ENCODE peak calls at places on chromosomes 1 and 21, in four cellular contexts. K, U, O and Q are unnamed samples.

GRCh38 chr1:117664314-117664713 is 58.5 kb downstream of the TENT5C start:
- DNase-seq in K (peak; percentile 93), U (no peak), O (peak; percentile 46), Q (no peak)

GRCh38 chr1:156657971-156658319 is 16.0 kb downstream of the BCAN start:
- DNase-seq in K (no peak), U (no peak), O (no peak), Q (no peak)

GRCh38 chr1:183515002-183515689 is 42.8 kb downstream of the SMG7 start:
- DNase-seq in K (no peak), U (peak; percentile 66), O (no peak), Q (peak; percentile 58)

GRCh38 chr1:160993544-160993943 is 27.4 kb downstream of the F11R start:
- DNase-seq in K (peak; percentile 50), U (peak; percentile 56), O (no peak), Q (peak; percentile 29)

GRCh38 chr1:82073659-82074058 is 272.9 kb downstream of the ADGRL2 start:
- DNase-seq in K (no peak), U (no peak), O (no peak), Q (no peak)

GRCh38 chr1:209853677-209854076 is 25.9 kb downstream of the UTP25 start:
- DNase-seq in K (no peak), U (no peak), O (no peak), Q (no peak)

GRCh38 chr21:44932366-44933181 is 7.3 kb upstream of the SLX9 start:
- DNase-seq in K (peak; percentile 42), U (no peak), O (peak; percentile 36), Q (no peak)

GRCh38 chr1:200535605-200536004 is 84.9 kb downstream of the KIF14 start:
- DNase-seq in K (peak; percentile 35), U (no peak), O (no peak), Q (no peak)

GRCh38 chr1:184408580-184408979 is 21.8 kb downstream of the C1orf21 start:
- DNase-seq in K (no peak), U (no peak), O (no peak), Q (no peak)

GRCh38 chr1:165383067-165383466 is 26.6 kb upstream of the LMX1A start:
- DNase-seq in K (no peak), U (no peak), O (no peak), Q (peak; percentile 60)

GRCh38 chr1:232600430-232601258 is 29.3 kb downstream of the SIPA1L2 start:
- DNase-seq in K (peak; percentile 49), U (no peak), O (no peak), Q (no peak)

GRCh38 chr1:36769886-36770830 is 264.2 kb downstream of the GRIK3 start:
- DNase-seq in K (no peak), U (no peak), O (no peak), Q (no peak)

GRCh38 chr1:21287905-21288514 is 2.3 kb downstream of the ECE1 start:
- DNase-seq in K (no peak), U (no peak), O (no peak), Q (no peak)

GRCh38 chr1:181141431-181141910 is 53.0 kb downstream of the IER5 start:
- DNase-seq in K (peak; percentile 11), U (peak; percentile 66), O (no peak), Q (peak; percentile 67)

GRCh38 chr21:45900034-45900868 is 81.3 kb upstream of the COL6A1 start:
- DNase-seq in K (no peak), U (no peak), O (no peak), Q (no peak)

GRCh38 chr1:169468982-169469381 is 16.8 kb downstream of the SLC19A2 start:
- DNase-seq in K (no peak), U (no peak), O (no peak), Q (no peak)

GRCh38 chr1:116417678-116418077 is 44.6 kb downstream of the ATP1A1 start:
- DNase-seq in K (no peak), U (no peak), O (no peak), Q (no peak)

GRCh38 chr1:244365821-244366220 is 85.9 kb downstream of the ADSS2 start:
- DNase-seq in K (no peak), U (no peak), O (no peak), Q (no peak)

GRCh38 chr1:246153796-246154212 is 353.3 kb downstream of the SMYD3 start:
- DNase-seq in K (no peak), U (no peak), O (no peak), Q (peak; percentile 7)

GRCh38 chr1:209542585-209542984 is 40.9 kb upstream of the CAMK1G start:
- DNase-seq in K (no peak), U (no peak), O (no peak), Q (no peak)

GRCh38 chr1:212415107-212415841 is 588 bp upstream of the PACC1 start:
- DNase-seq in K (peak; percentile 22), U (no peak), O (no peak), Q (no peak)

GRCh38 chr21:44912158-44912473 is 8.6 kb downstream of the ITGB2 start:
- DNase-seq in K (no peak), U (no peak), O (no peak), Q (no peak)

GRCh38 chr1:9996624-9997582 is at the start of gene RBP7:
- DNase-seq in K (no peak), U (no peak), O (no peak), Q (no peak)

GRCh38 chr21:44566403-44566802 is 7.1 kb upstream of the KRTAP10-4 start:
- DNase-seq in K (no peak), U (no peak), O (no peak), Q (no peak)

GRCh38 chr1:228180271-228180987 is 14.8 kb downstream of the IBA57 start:
- DNase-seq in K (peak; percentile 41), U (no peak), O (no peak), Q (no peak)

GRCh38 chr1:40766017-40766416 is 17.6 kb upstream of the KCNQ4 start:
- DNase-seq in K (no peak), U (peak; percentile 12), O (no peak), Q (no peak)

GRCh38 chr1:23227806-23228205 is 10.5 kb upstream of the HTR1D start:
- DNase-seq in K (no peak), U (no peak), O (no peak), Q (no peak)

GRCh38 chr1:193471981-193472380 is 285.6 kb upstream of the B3GALT2 start:
- DNase-seq in K (no peak), U (peak; percentile 40), O (no peak), Q (no peak)

GRCh38 chr21:41678944-41679343 is 87.9 kb downstream of the RIPK4 start:
- DNase-seq in K (no peak), U (peak; percentile 95), O (no peak), Q (peak; percentile 74)

DNA sequence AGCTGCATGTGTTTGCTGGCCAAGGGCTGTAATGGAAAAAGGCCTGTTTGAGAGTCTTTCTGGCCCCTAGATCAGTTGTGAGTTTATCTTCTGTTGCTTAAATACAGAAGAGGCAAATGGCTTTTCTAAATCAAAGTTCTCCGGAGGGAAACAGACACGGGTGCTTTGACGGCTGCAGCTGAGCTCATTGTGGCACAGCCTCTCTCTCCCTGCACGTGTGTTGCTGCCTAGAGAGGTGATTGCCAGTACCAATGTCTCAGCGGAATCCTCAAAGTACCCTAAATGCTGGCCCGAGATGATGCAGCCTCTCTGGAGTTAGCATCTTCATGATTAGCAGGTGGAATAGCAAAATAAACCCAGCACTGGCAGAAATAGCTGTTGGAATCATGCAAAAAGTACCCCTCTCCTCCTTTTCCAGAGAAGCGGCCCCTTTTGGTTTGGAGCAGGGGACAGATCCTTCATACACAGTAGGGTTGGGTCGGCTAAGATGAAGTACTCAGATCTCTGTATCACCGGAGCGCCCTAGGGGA is 192.2 kb downstream of the PRDM2 start:
- DNase-seq in K (no peak), U (no peak), O (no peak), Q (no peak)
- H3K4me3 ChIP-seq in K (no peak overlapping the region), U (no peak overlapping the region), O (no peak overlapping the region), Q (peak overlapping the region; percentile 47)

DNA sequence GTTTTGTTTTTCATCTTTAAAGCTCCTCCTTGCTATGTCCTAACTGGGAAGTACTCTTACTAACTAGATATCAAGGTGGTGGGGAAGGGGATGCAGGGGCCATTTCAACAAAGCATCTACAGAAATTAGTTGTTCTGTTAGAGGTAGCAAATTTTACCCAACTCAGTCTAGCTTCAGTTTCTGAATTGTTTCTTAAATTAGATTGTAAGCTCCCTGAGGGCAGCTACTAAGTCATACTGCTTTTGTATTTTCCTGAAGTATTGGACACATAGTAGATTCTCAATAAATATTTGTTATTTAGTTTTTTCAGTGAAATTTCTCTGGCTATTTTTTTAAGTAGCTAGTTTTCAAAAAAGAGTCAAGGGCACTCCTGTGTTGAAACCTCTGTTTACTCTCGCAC is 1.8 kb downstream of the UBAP2L start:
- DNase-seq in K (no peak), U (no peak), O (no peak), Q (no peak)
- H3K4me3 ChIP-seq in K (peak overlapping the region; percentile 96), U (peak overlapping the region; percentile 73), O (no peak overlapping the region), Q (peak overlapping the region; percentile 98)

GRCh38 chr1:168235548-168235885 is 9.7 kb downstream of the SFT2D2 start:
- DNase-seq in K (no peak), U (no peak), O (no peak), Q (no peak)
- H3K4me3 ChIP-seq in K (no peak overlapping the region), U (no peak overlapping the region), O (no peak overlapping the region), Q (no peak overlapping the region)

GRCh38 chr1:198669771-198670170 is 30.9 kb downstream of the PTPRC start:
- DNase-seq in K (no peak), U (no peak), O (no peak), Q (no peak)

GRCh38 chr1:198667186-198667585 is 28.3 kb downstream of the PTPRC start:
- DNase-seq in K (no peak), U (no peak), O (no peak), Q (no peak)

GRCh38 chr1:198671136-198671535 is 32.3 kb downstream of the PTPRC start:
- DNase-seq in K (peak; percentile 51), U (no peak), O (no peak), Q (no peak)

GRCh38 chr1:198667796-198668195 is 29.0 kb downstream of the PTPRC start:
- DNase-seq in K (no peak), U (no peak), O (no peak), Q (no peak)

DNA sequence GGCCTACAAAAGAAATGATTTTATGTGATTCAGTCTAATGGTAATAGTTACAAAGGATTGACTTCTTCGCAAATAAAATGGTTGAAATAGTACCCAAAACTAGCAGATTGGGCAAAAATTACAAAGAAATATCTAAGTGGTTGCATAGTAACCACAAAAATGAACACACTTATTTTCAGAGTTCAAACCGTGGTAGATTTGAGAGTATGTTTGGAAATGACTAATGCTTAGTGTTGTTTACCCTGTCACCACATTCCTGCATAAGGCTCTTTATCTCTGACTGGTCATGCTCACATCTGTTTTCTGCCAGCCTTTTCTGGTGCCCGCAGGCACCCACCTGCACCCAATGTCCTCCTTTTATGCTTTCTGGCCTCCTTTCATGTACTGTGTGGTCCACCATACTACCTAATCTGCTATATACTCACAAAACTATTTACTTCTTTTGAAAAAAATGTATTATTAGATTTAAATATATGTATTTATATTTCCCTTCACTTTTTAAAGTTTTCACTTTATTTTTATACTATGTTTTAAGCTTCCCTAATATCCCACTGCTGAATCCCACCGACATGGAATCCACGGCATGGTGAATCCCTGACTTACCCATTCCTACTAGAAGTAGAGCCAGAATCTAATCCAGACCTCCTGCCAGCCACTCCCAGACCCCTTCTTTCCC is 30.3 kb downstream of the PTPRC start:
- DNase-seq in K (no peak), U (peak; percentile 77), O (peak; percentile 21), Q (peak; percentile 58)
- H3K4me3 ChIP-seq in K (no peak overlapping the region), U (no peak overlapping the region), O (no peak overlapping the region), Q (no peak overlapping the region)